ENCODE peak calls at places on chromosomes 11 and 22, in nine cellular contexts. C, N, F, A, X, T, K, B and R are unnamed samples.

GRCh38 chr11:108947654-108948570 is 283.0 kb downstream of the DDX10 start:
- DNase-seq in N (no peak), K (no peak), F (peak; percentile 27), X (no peak), C (no peak), B (no peak), A (no peak), T (no peak), R (peak; percentile 19)

GRCh38 chr22:26672060-26672471 is 14.7 kb downstream of the MIAT start:
- DNase-seq in N (no peak), C (no peak), T (no peak), A (no peak), B (no peak), K (peak; percentile 21), X (peak; percentile 60), F (no peak), R (no peak)

GRCh38 chr11:40885257-40885947 is 574.0 kb downstream of the LRRC4C start:
- DNase-seq in T (no peak), F (no peak), C (no peak), K (no peak), A (no peak), X (no peak), N (no peak), B (no peak), R (no peak)

GRCh38 chr11:20599424-20600346 is at the start of gene SLC6A5:
- DNase-seq in B (peak; percentile 25), T (no peak), X (peak; percentile 49), A (peak; percentile 77), K (no peak), N (no peak), F (peak; percentile 24), C (peak; percentile 68), R (peak; percentile 49)

GRCh38 chr11:46307785-46308341 is 30.4 kb downstream of the CREB3L1 start:
- DNase-seq in F (no peak), T (no peak), B (no peak), X (no peak), N (no peak), K (no peak), C (no peak), A (no peak), R (no peak)

GRCh38 chr22:27534720-27535125 is 266.8 kb downstream of the MN1 start:
- DNase-seq in X (no peak), A (no peak), B (peak; percentile 35), F (no peak), N (no peak), T (no peak), C (no peak), K (no peak), R (no peak)

GRCh38 chr11:47060807-47061206 is 115.9 kb downstream of the ARFGAP2 start:
- DNase-seq in T (no peak), K (no peak), B (no peak), C (no peak), A (no peak), N (no peak), F (no peak), X (no peak), R (peak; percentile 53)

GRCh38 chr11:13680501-13681264 is 12.2 kb downstream of the FAR1 start:
- DNase-seq in F (no peak), C (no peak), X (no peak), A (no peak), T (no peak), B (no peak), N (no peak), K (no peak), R (peak; percentile 60)

GRCh38 chr11:43542734-43543133 is 137.8 kb upstream of the HSD17B12 start:
- DNase-seq in X (no peak), T (no peak), K (no peak), F (no peak), C (no peak), A (no peak), B (no peak), N (no peak), R (no peak)

DNA sequence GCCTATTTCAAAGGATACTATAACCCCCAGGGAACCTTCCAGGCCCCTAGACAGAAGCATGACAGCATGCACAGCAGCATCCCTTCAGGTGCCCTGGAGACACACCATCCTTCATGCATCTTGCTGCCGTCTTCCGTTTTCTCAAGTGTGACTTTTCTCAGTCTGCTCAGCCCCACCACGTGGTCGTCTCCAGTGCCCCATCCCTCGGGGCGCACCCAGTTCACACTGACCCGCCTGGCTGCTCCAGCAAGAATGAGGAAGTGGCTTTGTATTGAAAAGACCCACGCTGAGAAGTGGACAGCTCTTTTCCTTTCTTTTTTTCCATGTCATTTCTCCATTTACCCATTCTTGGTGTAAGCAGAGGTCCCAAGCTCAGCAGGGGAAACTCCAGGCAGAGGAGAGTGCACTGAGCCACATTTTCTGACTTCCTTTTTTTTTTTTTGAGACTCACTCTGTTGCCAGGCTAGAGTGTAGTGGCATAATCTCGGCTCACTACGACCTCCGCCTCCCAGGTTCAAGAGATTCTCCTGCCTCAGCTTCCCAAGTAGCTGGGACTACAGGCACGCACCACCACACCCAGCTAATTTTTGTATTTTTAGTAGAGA is 14.5 kb downstream of the SERPINH1 start:
- DNase-seq in F (no peak), N (no peak), K (peak; percentile 61), T (peak; percentile 36), B (no peak), A (peak; percentile 50), C (peak; percentile 68), X (peak; percentile 72), R (peak; percentile 89)
- TF ChIP-seq POLR2A in F (no peak), N (no peak), K (no peak), T (no peak), B (no peak), A (no peak), C (no peak), X (no peak), R (no peak)

GRCh38 chr11:12386309-12386708 is 8.9 kb downstream of the PARVA start:
- DNase-seq in K (no peak), N (no peak), A (no peak), B (no peak), X (no peak), F (no peak), T (no peak), C (no peak), R (no peak)
- TF ChIP-seq CTCF in K (no peak), N (no peak), A (no peak), B (no peak), X (no peak), F (no peak), T (no peak), C (no peak), R (no peak)

DNA sequence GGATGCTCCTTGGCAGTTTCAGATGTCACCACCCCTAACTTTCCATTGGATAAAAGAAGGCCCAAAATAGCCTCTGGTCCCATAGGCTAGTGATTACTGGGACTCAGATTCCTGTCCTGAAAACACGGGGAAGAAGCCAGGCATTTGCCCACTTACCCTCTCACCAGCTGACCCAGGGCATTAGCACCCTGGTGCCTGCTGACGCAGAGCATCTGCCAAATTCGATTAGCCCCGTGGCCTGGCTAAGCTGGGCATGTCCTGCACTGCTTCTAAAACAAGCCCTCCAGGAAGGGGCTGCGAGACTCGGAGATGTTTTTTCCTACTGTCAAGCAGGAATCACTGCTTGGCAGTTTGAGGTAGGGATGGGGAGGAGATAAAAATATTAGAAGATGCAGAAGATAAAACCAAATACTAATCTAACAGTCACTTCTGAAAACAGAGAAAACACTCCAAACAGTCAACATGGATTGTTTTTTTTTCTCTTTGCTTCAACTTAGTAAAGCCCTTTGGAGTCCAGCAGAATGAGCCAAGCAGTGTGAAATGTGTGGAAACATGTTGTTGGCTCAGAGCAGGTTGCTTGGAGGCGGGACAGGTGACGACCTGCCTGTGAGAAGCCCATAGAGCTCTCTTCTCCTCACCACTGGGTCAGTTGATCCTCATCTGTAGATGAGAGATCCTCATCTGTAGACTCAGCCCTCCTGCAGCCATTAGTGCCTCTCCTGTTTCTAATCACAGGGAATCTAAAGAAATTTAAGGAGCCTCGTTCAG is 54.0 kb downstream of the BDNF start:
- DNase-seq in X (no peak), K (no peak), T (no peak), N (no peak), B (no peak), F (no peak), A (no peak), C (no peak), R (no peak)
- H3K4me3 ChIP-seq in X (no peak overlapping the region), K (no peak overlapping the region), T (no peak overlapping the region), N (no peak overlapping the region), B (no peak overlapping the region), F (no peak overlapping the region), A (no peak overlapping the region), C (no peak overlapping the region), R (no peak overlapping the region)

GRCh38 chr22:44024288-44024908 is at the start of gene PARVB:
- DNase-seq in C (peak; percentile 75), X (peak; percentile 61), A (peak; percentile 55), F (no peak), T (no peak), B (no peak), N (peak; percentile 80), K (peak; percentile 17), R (peak; percentile 55)
- TF ChIP-seq POLR2A in C (peak; percentile 11), X (no peak), A (no peak), F (peak; percentile 4), T (no peak), B (no peak), N (no peak), K (no peak), R (peak; percentile 27)

GRCh38 chr11:11207428-11207827 is 145.6 kb downstream of the CSNK2A3 start:
- DNase-seq in N (no peak), A (no peak), F (no peak), X (no peak), C (no peak), B (no peak), K (no peak), T (no peak), R (no peak)
- TF ChIP-seq CTCF in N (no peak), A (no peak), F (no peak), X (no peak), C (no peak), B (no peak), K (no peak), T (no peak), R (no peak)

GRCh38 chr22:42271191-42271813 is 849 bp upstream of the TCF20 start:
- DNase-seq in F (no peak), C (no peak), N (no peak), X (no peak), T (no peak), A (no peak), K (no peak), B (no peak), R (no peak)
- H3K4me3 ChIP-seq in F (peak overlapping the region; percentile 86), C (peak overlapping the region; percentile 97), N (peak overlapping the region; percentile 96), X (no peak overlapping the region), T (no peak overlapping the region), A (peak overlapping the region; percentile 60), K (peak overlapping the region; percentile 98), B (no peak overlapping the region), R (no peak overlapping the region)

GRCh38 chr11:34357646-34358257 is at the start of gene ABTB2:
- DNase-seq in F (peak; percentile 96), A (peak; percentile 99), N (peak; percentile 99), K (peak; percentile 99), C (peak; percentile 99), B (peak; percentile 94), T (peak; percentile 99), X (peak; percentile 99), R (peak; percentile 98)
- TF ChIP-seq POLR2A in F (peak; percentile 99), A (peak; percentile 79), N (peak; percentile 99), K (peak; percentile 96), C (peak; percentile 99), B (peak; percentile 95), T (peak; percentile 95), X (peak; percentile 94), R (peak; percentile 27)

GRCh38 chr11:69442012-69442806 is 39.3 kb upstream of the LINC01488 start:
- DNase-seq in F (no peak), A (no peak), B (no peak), C (peak; percentile 31), T (no peak), K (no peak), X (no peak), N (peak; percentile 28), R (peak; percentile 36)
- TF ChIP-seq CTCF in F (no peak), A (no peak), B (no peak), C (no peak), T (no peak), K (no peak), X (no peak), N (no peak), R (no peak)